ENCODE peak calls at places on chromosomes 4 and X, in five cellular contexts. V is NCI-H1694 treated with DMSO at 0.1 percent for 48 hours, R is anterior cingulate cortex, L is AG08396, N is ureter. M is an unnamed sample.

GRCh38 chr4:98919996-98920395 is 8.9 kb downstream of the EIF4E start:
- DNase-seq in V (no peak), R (no peak), L (no peak), N (no peak), M (no peak)

GRCh38 chrX:150226223-150226965 is 136.7 kb upstream of the MAMLD1 start:
- DNase-seq in V (no peak), R (no peak), L (no peak), N (no peak), M (no peak)

GRCh38 chr4:153790962-153791551 is 2.2 kb upstream of the SFRP2 start:
- DNase-seq in V (no peak), R (no peak), L (peak), N (peak), M (no peak)

GRCh38 chr4:74374561-74375327 is 9.8 kb downstream of the EREG start:
- DNase-seq in V (no peak), R (no peak), L (peak), N (peak), M (no peak)

GRCh38 chrX:119654112-119654531 is 38.8 kb downstream of the SEPTIN6 start:
- DNase-seq in V (no peak), R (no peak), L (no peak), N (no peak), M (peak)

GRCh38 chr4:107666134-107666533 is 53.9 kb downstream of the PAPSS1 start:
- DNase-seq in V (no peak), R (no peak), L (peak), N (no peak), M (peak)

GRCh38 chr4:98663226-98664006 is 5.0 kb upstream of the TSPAN5 start:
- DNase-seq in V (no peak), R (no peak), L (no peak), N (no peak), M (no peak)

GRCh38 chrX:116290359-116290758 is 119.8 kb downstream of the AGTR2 start:
- DNase-seq in V (no peak), R (no peak), L (no peak), N (no peak), M (no peak)

GRCh38 chr4:109494538-109494937 is 60.9 kb downstream of the SEC24B start:
- DNase-seq in V (no peak), R (no peak), L (no peak), N (no peak), M (no peak)

GRCh38 chr4:168433576-168433975 is 46.7 kb downstream of the DDX60L start:
- DNase-seq in V (no peak), R (no peak), L (no peak), N (no peak), M (no peak)

GRCh38 chr4:123299212-123299651 is 97.4 kb upstream of the SPRY1 start:
- DNase-seq in V (no peak), R (no peak), L (peak), N (no peak), M (no peak)

GRCh38 chr4:98430708-98431403 is 169.7 kb downstream of the RAP1GDS1 start:
- DNase-seq in V (no peak), R (no peak), L (peak), N (no peak), M (no peak)